ENCODE peak calls at places on chromosomes 12 and 14, in five cellular contexts. W is stomach, E is suprapubic skin, K is tibial artery, S is transverse colon. Y is an unnamed sample. For H3K36me3, the result is how much of the 10 kb centered on the place peaks cover.

GRCh38 chr14:50961606-50962259 is 17.4 kb upstream of the PYGL start:
- DNase-seq in W (no peak), S (no peak), K (no peak), E (no peak), Y (no peak)

GRCh38 chr12:97538705-97539104 is 76.1 kb downstream of the RMST start:
- DNase-seq in S (no peak), K (no peak), E (no peak), W (no peak), Y (no peak)

GRCh38 chr12:39103552-39104165 is 198.3 kb upstream of the CPNE8 start:
- DNase-seq in S (no peak), K (no peak), E (no peak), W (no peak), Y (no peak)

GRCh38 chr12:58703911-58704310 is 216.4 kb downstream of the LRIG3 start:
- DNase-seq in E (no peak), S (no peak), K (no peak), W (no peak), Y (no peak)

GRCh38 chr12:65156366-65156831 is 13.0 kb upstream of the LEMD3 start:
- DNase-seq in E (no peak), S (no peak), K (no peak), W (no peak), Y (no peak)

GRCh38 chr12:28535216-28535615 is 345.0 kb downstream of the CCDC91 start:
- DNase-seq in E (no peak), W (no peak), S (no peak), K (no peak), Y (no peak)

GRCh38 chr12:58204086-58204485 is 262.7 kb downstream of the ATP23 start:
- DNase-seq in K (no peak), W (no peak), S (no peak), E (no peak), Y (no peak)

GRCh38 chr12:110545812-110546211 is 37.3 kb downstream of the PPTC7 start:
- DNase-seq in K (no peak), W (no peak), E (no peak), S (no peak), Y (no peak)

GRCh38 chr14:72692678-72693077 is 201.2 kb downstream of the DPF3 start:
- DNase-seq in E (no peak), S (no peak), W (no peak), K (no peak), Y (no peak)

GRCh38 chr12:12505544-12506501 is 56.8 kb downstream of the DUSP16 start:
- DNase-seq in W (no peak), K (no peak), S (no peak), E (no peak), Y (no peak)

GRCh38 chr12:16165506-16165905 is 112.0 kb downstream of the SLC15A5 start:
- DNase-seq in E (peak), K (peak), S (peak), W (peak), Y (no peak)

GRCh38 chr12:67919406-67919805 is 69.8 kb upstream of the IFNG-AS1 start:
- DNase-seq in S (no peak), E (no peak), K (no peak), W (no peak), Y (no peak)

GRCh38 chr12:70227911-70228310 is 15.3 kb upstream of the CNOT2 start:
- DNase-seq in W (no peak), S (no peak), K (no peak), E (no peak), Y (no peak)

GRCh38 chr12:54398995-54399793 is 14.7 kb upstream of the ZNF385A start:
- DNase-seq in K (peak), S (peak), E (peak), W (peak), Y (no peak)

GRCh38 chr14:65949711-65950516 is 536.3 kb upstream of the CCDC196 start:
- DNase-seq in E (no peak), S (peak), K (no peak), W (peak), Y (peak)

GRCh38 chr12:3313655-3314305 is 177.2 kb upstream of the PRMT8 start:
- DNase-seq in E (no peak), W (no peak), K (no peak), S (no peak), Y (no peak)

GRCh38 chr12:75666980-75667359 is 155.6 kb upstream of the KRR1 start:
- DNase-seq in S (no peak), K (no peak), E (no peak), W (no peak), Y (no peak)

GRCh38 chr14:89176090-89176757 is 240.8 kb downstream of the FOXN3 start:
- DNase-seq in E (no peak), K (no peak), W (no peak), S (no peak), Y (no peak)

GRCh38 chr14:102957222-102957621 is 34.8 kb downstream of the AMN start:
- DNase-seq in K (no peak), W (no peak), S (no peak), E (no peak), Y (no peak)

GRCh38 chr14:96212140-96212539 is 7.5 kb downstream of the BDKRB2 start:
- DNase-seq in K (no peak), W (no peak), E (no peak), S (no peak), Y (no peak)

GRCh38 chr14:36553650-36554260 is 28.7 kb downstream of the NKX2-8 start:
- DNase-seq in S (no peak), E (no peak), K (no peak), W (no peak), Y (no peak)

GRCh38 chr12:124391340-124392261 is 96.7 kb downstream of the RFLNA start:
- DNase-seq in E (no peak), K (peak), W (peak), S (peak), Y (peak)
- H3K36me3 ChIP-seq in E (under half), K (under half), W (under half), S (under half), Y (under half)

DNA sequence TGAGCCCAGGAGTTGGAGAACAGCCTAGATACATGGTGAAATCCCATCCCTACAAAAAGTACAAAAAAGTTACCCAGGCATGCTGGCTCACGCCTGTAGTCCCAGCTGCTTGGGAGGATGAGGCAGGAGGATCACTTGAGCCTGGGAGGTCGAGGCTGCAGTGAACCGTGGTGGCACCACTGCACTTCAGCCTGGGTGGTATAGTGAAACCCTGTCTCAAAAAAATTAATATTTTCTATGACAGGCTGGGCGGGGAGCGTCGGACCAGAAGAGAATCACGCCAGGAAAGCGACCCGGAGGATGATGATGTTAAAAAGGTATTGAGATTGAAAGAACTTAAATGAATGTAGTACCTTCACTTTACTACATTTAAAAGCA is 2.1 kb downstream of the PNN start:
- DNase-seq in W (no peak), S (no peak), E (no peak), K (no peak), Y (no peak)
- H3K36me3 ChIP-seq in W (half or more), S (under half), E (half or more), K (half or more), Y (half or more)

DNA sequence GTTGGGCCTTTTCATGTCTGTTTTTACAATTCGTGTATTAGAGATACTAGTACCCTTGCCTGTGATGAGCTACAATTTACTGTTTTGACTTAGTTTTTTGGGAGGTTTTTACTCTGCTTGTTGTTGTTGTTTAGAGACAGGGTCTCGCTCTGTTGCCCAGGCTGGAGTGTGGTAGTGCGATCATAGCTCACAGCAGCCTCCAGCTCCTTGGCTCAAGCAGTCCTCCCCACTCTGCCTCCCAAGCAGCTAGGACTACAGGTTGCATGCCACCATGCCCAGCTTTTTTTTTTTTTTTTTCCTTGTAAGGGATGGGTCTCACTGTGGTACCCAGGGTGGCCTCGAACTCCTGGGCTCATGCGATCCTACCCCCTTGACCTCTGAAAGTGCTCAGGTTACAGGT is 52.0 kb upstream of the DIP2B start:
- DNase-seq in E (no peak), W (no peak), K (no peak), S (no peak), Y (no peak)
- H3K36me3 ChIP-seq in E (under half), W (under half), K (half or more), S (under half), Y (half or more)

DNA sequence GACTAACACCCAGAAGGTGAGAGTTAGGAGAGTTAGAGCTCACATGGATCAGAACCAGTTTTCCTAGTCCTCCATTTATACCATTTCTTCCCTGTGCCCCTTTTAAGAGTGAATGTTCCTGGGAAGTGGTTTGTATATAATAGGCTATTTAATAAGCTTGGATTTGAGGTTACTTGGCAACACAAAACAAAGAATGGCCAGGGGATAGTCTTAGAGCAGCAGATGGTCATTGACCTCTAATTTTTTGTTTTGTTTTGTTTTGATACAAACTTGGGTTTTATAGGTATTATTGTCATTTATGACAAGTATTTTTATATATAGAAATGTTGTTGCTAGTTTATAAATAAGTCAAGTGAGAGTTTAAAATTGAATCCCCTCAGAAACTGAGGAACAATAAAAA is 35.8 kb downstream of the VEZT start:
- DNase-seq in S (no peak), E (no peak), W (no peak), K (no peak), Y (no peak)
- H3K36me3 ChIP-seq in S (under half), E (under half), W (under half), K (half or more), Y (half or more)